ENCODE peak calls at places on chromosome 18, in eight cellular contexts. V is ascending aorta, A is fibroblast of lung, N is GM12865, J is cardiac muscle cell, T is heart right ventricle, M is left ventricle myocardium inferior, H is OCI-LY7. S is an unnamed sample.

GRCh38 chr18:9905401-9905922 is 8.4 kb upstream of the VAPA start:
- DNase-seq in V (no peak), A (peak; percentile 39), N (no peak), J (no peak), T (no peak), M (no peak), H (no peak), S (no peak)

GRCh38 chr18:6683112-6683876 is 46.2 kb upstream of the ARHGAP28 start:
- DNase-seq in V (no peak), A (no peak), N (no peak), J (no peak), T (peak; percentile 51), M (no peak), H (no peak), S (no peak)

GRCh38 chr18:51621103-51621969 is 423.9 kb upstream of the MEX3C start:
- DNase-seq in V (no peak), A (peak; percentile 14), N (peak; percentile 72), J (peak; percentile 76), T (peak; percentile 39), M (peak; percentile 29), H (peak; percentile 18), S (peak; percentile 55)

GRCh38 chr18:62938006-62938405 is 222.7 kb downstream of the PHLPP1 start:
- DNase-seq in V (no peak), A (peak; percentile 37), N (no peak), J (no peak), T (no peak), M (no peak), H (no peak), S (no peak)

GRCh38 chr18:43396266-43396665 is 119.0 kb upstream of the SYT4 start:
- DNase-seq in V (no peak), A (peak; percentile 35), N (no peak), J (peak; percentile 34), T (no peak), M (no peak), H (no peak), S (no peak)

GRCh38 chr18:50096766-50097435 is 98.0 kb downstream of the MYO5B start:
- DNase-seq in V (no peak), A (no peak), N (no peak), J (no peak), T (no peak), M (no peak), H (no peak), S (no peak)

GRCh38 chr18:10840768-10841167 is 308.6 kb downstream of the PIEZO2 start:
- DNase-seq in V (no peak), A (peak; percentile 63), N (no peak), J (no peak), T (no peak), M (no peak), H (no peak), S (no peak)

GRCh38 chr18:55586841-55587240 is 1.2 kb downstream of the TCF4 start:
- DNase-seq in V (no peak), A (peak; percentile 67), N (peak; percentile 13), J (no peak), T (no peak), M (no peak), H (peak; percentile 37), S (no peak)

GRCh38 chr18:51811883-51812282 is 528.1 kb upstream of the DCC start:
- DNase-seq in V (no peak), A (no peak), N (peak; percentile 76), J (no peak), T (no peak), M (no peak), H (no peak), S (no peak)

GRCh38 chr18:4096501-4096900 is 358.6 kb downstream of the DLGAP1 start:
- DNase-seq in V (no peak), A (no peak), N (no peak), J (no peak), T (no peak), M (no peak), H (no peak), S (no peak)

GRCh38 chr18:5746844-5747243 is 148.5 kb downstream of the TMEM200C start:
- DNase-seq in V (no peak), A (no peak), N (peak; percentile 10), J (no peak), T (no peak), M (no peak), H (no peak), S (no peak)

GRCh38 chr18:36608107-36608506 is 220.7 kb downstream of the TPGS2 start:
- DNase-seq in V (no peak), A (no peak), N (no peak), J (no peak), T (no peak), M (no peak), H (no peak), S (no peak)

GRCh38 chr18:63073481-63073880 is 246.1 kb downstream of the BCL2 start:
- DNase-seq in V (no peak), A (no peak), N (peak; percentile 76), J (no peak), T (no peak), M (no peak), H (peak; percentile 1), S (peak; percentile 60)

GRCh38 chr18:46369323-46369722 is 265.1 kb downstream of the HAUS1 start:
- DNase-seq in V (no peak), A (no peak), N (no peak), J (peak; percentile 28), T (no peak), M (no peak), H (no peak), S (no peak)

GRCh38 chr18:58996131-58996632 is 131.5 kb downstream of the ZNF532 start:
- DNase-seq in V (no peak), A (peak; percentile 80), N (no peak), J (no peak), T (peak; percentile 74), M (no peak), H (no peak), S (no peak)

GRCh38 chr18:44229693-44230108 is 451.0 kb upstream of the SETBP1 start:
- DNase-seq in V (no peak), A (peak; percentile 73), N (no peak), J (peak; percentile 5), T (peak; percentile 79), M (peak; percentile 74), H (no peak), S (no peak)

GRCh38 chr18:32454667-32455066 is 16.0 kb downstream of the GAREM1 start:
- DNase-seq in V (no peak), A (no peak), N (no peak), J (no peak), T (no peak), M (no peak), H (no peak), S (no peak)

GRCh38 chr18:62081248-62081647 is 105.6 kb downstream of the PIGN start:
- DNase-seq in V (no peak), A (no peak), N (no peak), J (no peak), T (no peak), M (no peak), H (no peak), S (no peak)

GRCh38 chr18:37218022-37218590 is 347.5 kb downstream of the CELF4 start:
- DNase-seq in V (no peak), A (no peak), N (no peak), J (no peak), T (no peak), M (no peak), H (no peak), S (no peak)

GRCh38 chr18:52077251-52077983 is 262.6 kb upstream of the DCC start:
- DNase-seq in V (no peak), A (no peak), N (no peak), J (no peak), T (no peak), M (no peak), H (no peak), S (no peak)

GRCh38 chr18:43883886-43884285 is 606.6 kb upstream of the SYT4 start:
- DNase-seq in V (no peak), A (no peak), N (no peak), J (no peak), T (no peak), M (no peak), H (no peak), S (no peak)

GRCh38 chr18:3121256-3121655 is 98.5 kb downstream of the MYOM1 start:
- DNase-seq in V (no peak), A (peak; percentile 29), N (peak; percentile 15), J (no peak), T (no peak), M (no peak), H (peak; percentile 8), S (no peak)

GRCh38 chr18:62183578-62184195 is 3.2 kb downstream of the PIGN start:
- DNase-seq in V (no peak), A (peak; percentile 77), N (peak; percentile 71), J (peak; percentile 60), T (peak; percentile 25), M (no peak), H (peak; percentile 51), S (peak; percentile 27)

DNA sequence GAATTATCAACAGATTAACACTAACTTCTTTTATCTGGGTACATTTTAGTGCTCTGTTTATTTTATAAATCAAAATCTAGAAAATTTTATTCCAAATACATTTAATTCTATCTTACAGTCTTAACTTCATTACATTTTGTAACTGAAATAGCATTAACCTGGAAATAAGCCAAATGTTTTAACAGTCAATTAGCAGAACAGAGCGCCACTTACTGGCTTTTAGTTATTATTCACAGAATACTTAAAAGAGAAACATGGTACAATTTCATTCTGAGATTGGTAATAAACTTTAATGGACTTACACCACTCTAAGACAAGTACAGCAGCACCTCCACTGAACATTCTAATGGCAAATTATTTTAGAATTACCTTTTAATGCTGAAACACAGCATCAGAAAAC is 38.6 kb downstream of the SS18 start:
- DNase-seq in V (no peak), A (peak; percentile 27), N (no peak), J (no peak), T (no peak), M (no peak), H (no peak), S (no peak)
- TF ChIP-seq CTCF in V (no peak), A (no peak), N (no peak), J (no peak), T (no peak), M (peak; percentile 13), H (peak; percentile 56), S (no peak)

DNA sequence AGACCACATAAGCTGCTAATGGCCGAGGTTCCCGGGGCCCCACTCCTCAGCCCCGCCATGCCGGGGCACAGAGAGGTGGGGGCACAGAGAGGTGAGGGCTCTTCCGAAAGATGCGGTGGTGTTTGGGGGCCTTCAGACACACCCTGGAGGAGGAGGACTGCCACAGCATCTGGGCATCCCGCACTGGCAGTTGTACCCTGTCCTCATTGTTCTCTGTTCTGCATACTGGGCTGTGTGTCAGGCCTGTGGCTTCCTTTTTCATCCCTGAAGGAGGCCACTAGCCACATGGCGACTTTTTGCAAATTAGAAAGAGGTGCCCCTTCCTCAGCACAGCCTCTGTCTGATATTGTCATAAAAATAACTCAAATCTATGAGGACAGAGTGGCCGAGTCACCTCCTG is 150.1 kb downstream of the CTIF start:
- DNase-seq in V (no peak), A (no peak), N (no peak), J (no peak), T (no peak), M (no peak), H (no peak), S (no peak)
- TF ChIP-seq CTCF in V (no peak), A (no peak), N (no peak), J (no peak), T (no peak), M (no peak), H (no peak), S (no peak)

GRCh38 chr18:7755753-7756475 is 188.8 kb downstream of the PTPRM start:
- DNase-seq in V (no peak), A (peak; percentile 45), N (no peak), J (no peak), T (no peak), M (no peak), H (no peak), S (no peak)
- TF ChIP-seq CTCF in V (no peak), A (peak; percentile 37), N (no peak), J (peak; percentile 60), T (peak; percentile 19), M (peak; percentile 64), H (no peak), S (no peak)

GRCh38 chr18:12946549-12947354 is 1.1 kb upstream of the SEH1L start:
- DNase-seq in V (no peak), A (peak; percentile 79), N (peak; percentile 36), J (peak; percentile 69), T (peak; percentile 64), M (peak; percentile 46), H (peak; percentile 35), S (no peak)
- TF ChIP-seq CTCF in V (no peak), A (peak; percentile 2), N (no peak), J (no peak), T (no peak), M (no peak), H (peak; percentile 59), S (no peak)